ENCODE peak calls at places on chromosome 11, in seven cellular contexts. F, G, T, C, Y, M and B are unnamed samples.
A peak's percentile ranks its signal among the peaks of the same experiment; 100 is the strongest.

GRCh38 chr11:76232026-76232665 is 25.8 kb upstream of the WNT11 start:
- DNase-seq in F (no peak), G (no peak), T (no peak), C (peak; percentile 47), Y (no peak), M (no peak), B (no peak)

GRCh38 chr11:102012946-102013345 is 34.3 kb upstream of the CFAP300 start:
- DNase-seq in F (no peak), G (no peak), T (peak; percentile 47), C (no peak), Y (no peak), M (no peak), B (no peak)

GRCh38 chr11:117083011-117083940 is 15.0 kb downstream of the SIK3 start:
- DNase-seq in F (no peak), G (no peak), T (no peak), C (no peak), Y (peak; percentile 13), M (no peak), B (no peak)

GRCh38 chr11:2741377-2742131 is 41.8 kb upstream of the KCNQ1OT1 start:
- DNase-seq in F (no peak), G (peak; percentile 56), T (peak; percentile 89), C (no peak), Y (no peak), M (peak; percentile 80), B (no peak)

GRCh38 chr11:68579455-68579854 is 104.9 kb upstream of the GAL start:
- DNase-seq in F (no peak), G (no peak), T (no peak), C (no peak), Y (no peak), M (no peak), B (no peak)

GRCh38 chr11:49208006-49208721 is at the start of gene FOLH1:
- DNase-seq in F (peak; percentile 63), G (no peak), T (no peak), C (peak; percentile 0), Y (peak; percentile 26), M (peak; percentile 83), B (peak; percentile 49)

GRCh38 chr11:60970369-60970774 is 1.1 kb upstream of the CD6 start:
- DNase-seq in F (peak; percentile 55), G (no peak), T (peak; percentile 39), C (peak; percentile 62), Y (peak; percentile 86), M (peak; percentile 87), B (peak; percentile 47)

GRCh38 chr11:82996966-82997606 is 74.6 kb downstream of the RAB30 start:
- DNase-seq in F (no peak), G (no peak), T (no peak), C (peak; percentile 73), Y (no peak), M (no peak), B (no peak)

GRCh38 chr11:76201672-76202412 is 4.5 kb downstream of the WNT11 start:
- DNase-seq in F (no peak), G (no peak), T (no peak), C (no peak), Y (no peak), M (no peak), B (no peak)

GRCh38 chr11:134474942-134475341 is 62.9 kb upstream of the B3GAT1 start:
- DNase-seq in F (no peak), G (no peak), T (no peak), C (no peak), Y (no peak), M (no peak), B (no peak)

GRCh38 chr11:123407124-123407995 is 22.7 kb upstream of the GRAMD1B start:
- DNase-seq in F (peak; percentile 78), G (peak; percentile 52), T (peak; percentile 63), C (no peak), Y (peak; percentile 64), M (no peak), B (peak; percentile 43)

GRCh38 chr11:61577383-61578118 is 3.3 kb downstream of the SYT7 start:
- DNase-seq in F (no peak), G (no peak), T (no peak), C (no peak), Y (no peak), M (no peak), B (no peak)

GRCh38 chr11:44863231-44863630 is 87.5 kb downstream of the TP53I11 start:
- DNase-seq in F (no peak), G (no peak), T (no peak), C (no peak), Y (no peak), M (peak; percentile 50), B (no peak)

GRCh38 chr11:127451852-127452251 is 451.3 kb upstream of the KIRREL3 start:
- DNase-seq in F (no peak), G (no peak), T (no peak), C (no peak), Y (no peak), M (no peak), B (no peak)

GRCh38 chr11:104852811-104853210 is 45.4 kb downstream of the CASP12 start:
- DNase-seq in F (no peak), G (no peak), T (no peak), C (no peak), Y (no peak), M (no peak), B (no peak)

GRCh38 chr11:95711945-95712221 is 77.7 kb downstream of the FAM76B start:
- DNase-seq in F (no peak), G (no peak), T (no peak), C (peak; percentile 48), Y (no peak), M (no peak), B (no peak)

GRCh38 chr11:65378208-65378927 is 4.1 kb downstream of the SLC25A45 start:
- DNase-seq in F (no peak), G (no peak), T (no peak), C (no peak), Y (no peak), M (no peak), B (no peak)

GRCh38 chr11:108496643-108497256 is 1.4 kb downstream of the POGLUT3 start:
- DNase-seq in F (no peak), G (no peak), T (peak; percentile 41), C (no peak), Y (peak; percentile 21), M (no peak), B (peak; percentile 8)

GRCh38 chr11:67491276-67492068 is 8.6 kb downstream of the AIP start:
- DNase-seq in F (no peak), G (no peak), T (no peak), C (peak; percentile 10), Y (no peak), M (no peak), B (no peak)

GRCh38 chr11:31655483-31655882 is 145.9 kb downstream of the ELP4 start:
- DNase-seq in F (no peak), G (peak; percentile 2), T (peak; percentile 41), C (no peak), Y (peak; percentile 32), M (no peak), B (no peak)

GRCh38 chr11:61437496-61437895 is 7.6 kb downstream of the SDHAF2 start:
- DNase-seq in F (no peak), G (no peak), T (no peak), C (no peak), Y (no peak), M (no peak), B (no peak)

GRCh38 chr11:69530278-69531070 is 49.0 kb downstream of the LINC01488 start:
- DNase-seq in F (no peak), G (no peak), T (no peak), C (no peak), Y (no peak), M (peak; percentile 80), B (no peak)

GRCh38 chr11:64245401-64245796 is 1.3 kb downstream of the PPP1R14B start:
- DNase-seq in F (no peak), G (no peak), T (no peak), C (no peak), Y (peak; percentile 26), M (no peak), B (no peak)